ENCODE peak calls at places on chromosomes 7 and 10, in four cellular contexts. X is testis, H is SHP77, M is B cell. A is an unnamed sample.

GRCh38 chr10:15236340-15236739 is 67.8 kb upstream of the NMT2 start:
- DNase-seq in X (no peak), M (no peak), H (no peak), A (no peak)

GRCh38 chr7:134356421-134356936 is 39.7 kb upstream of the SLC35B4 start:
- DNase-seq in M (no peak), X (no peak), H (no peak), A (no peak)

GRCh38 chr7:143362126-143362961 is at the start of gene FAM131B:
- DNase-seq in H (no peak), X (no peak), M (peak), A (no peak)

GRCh38 chr10:128870830-128871597 is 596.0 kb upstream of the MGMT start:
- DNase-seq in H (no peak), M (no peak), X (no peak), A (no peak)

GRCh38 chr7:15832996-15833395 is 146.5 kb upstream of the MEOX2 start:
- DNase-seq in M (no peak), H (peak), X (peak), A (no peak)

GRCh38 chr7:69597278-69598076 is 798 bp upstream of the AUTS2 start:
- DNase-seq in H (peak), M (peak), X (peak), A (peak)

GRCh38 chr7:52475192-52475591 is 560.2 kb upstream of the POM121L12 start:
- DNase-seq in H (no peak), M (no peak), X (no peak), A (no peak)

GRCh38 chr10:29588640-29589421 is 45.9 kb downstream of the SVIL start:
- DNase-seq in X (no peak), M (no peak), H (no peak), A (no peak)

GRCh38 chr10:33334170-33334838 is at the start of gene NRP1:
- DNase-seq in M (peak), X (peak), H (no peak), A (peak)

GRCh38 chr7:80876894-80877414 is 41.9 kb downstream of the SEMA3C start:
- DNase-seq in X (no peak), H (no peak), M (no peak), A (no peak)

GRCh38 chr10:59175538-59176240 is 754 bp upstream of the PHYHIPL start:
- DNase-seq in X (peak), H (peak), M (no peak), A (no peak)

GRCh38 chr7:44467217-44467548 is 23.3 kb downstream of the NUDCD3 start:
- DNase-seq in H (no peak), M (no peak), X (no peak), A (no peak)

GRCh38 chr7:16356241-16356958 is 64.9 kb downstream of the CRPPA start:
- DNase-seq in M (no peak), H (no peak), X (no peak), A (no peak)

GRCh38 chr7:106257752-106258151 is 27.0 kb downstream of the NAMPT start:
- DNase-seq in X (no peak), H (no peak), M (no peak), A (no peak)

GRCh38 chr7:139673230-139673629 is 104.6 kb downstream of the HIPK2 start:
- DNase-seq in M (peak), X (no peak), H (no peak), A (no peak)

GRCh38 chr7:75639893-75640600 is 98.7 kb downstream of the HIP1 start:
- DNase-seq in H (peak), X (no peak), M (no peak), A (no peak)

GRCh38 chr10:94546616-94547175 is 1.1 kb downstream of the HELLS start:
- DNase-seq in X (no peak), H (no peak), M (no peak), A (no peak)

GRCh38 chr7:8018961-8019360 is 50.4 kb downstream of the GLCCI1 start:
- DNase-seq in X (no peak), H (no peak), M (no peak), A (no peak)

GRCh38 chr10:43106256-43107091 is 29.6 kb downstream of the RET start:
- DNase-seq in M (no peak), H (no peak), X (no peak), A (no peak)

GRCh38 chr10:112589081-112589480 is 142.1 kb downstream of the VTI1A start:
- DNase-seq in M (no peak), H (no peak), X (no peak), A (no peak)

GRCh38 chr10:58817499-58817898 is 304.8 kb downstream of the BICC1 start:
- DNase-seq in M (no peak), X (no peak), H (peak), A (no peak)

GRCh38 chr7:51459809-51460208 is 143.2 kb upstream of the COBL start:
- DNase-seq in H (no peak), X (no peak), M (no peak), A (no peak)

GRCh38 chr10:3624367-3624766 is 160.6 kb downstream of the KLF6 start:
- DNase-seq in M (no peak), X (no peak), H (no peak), A (no peak)

GRCh38 chr7:98520356-98520932 is 96.6 kb upstream of the NPTX2 start:
- DNase-seq in H (no peak), M (no peak), X (peak), A (no peak)

GRCh38 chr10:126421745-126422144 is 33.5 kb upstream of the ADAM12 start:
- DNase-seq in M (no peak), H (no peak), X (no peak), A (no peak)

GRCh38 chr7:45088821-45089313 is at the start of gene NACAD:
- DNase-seq in X (peak), H (peak), M (peak), A (no peak)

GRCh38 chr10:46293228-46293627 is 6.4 kb downstream of the ANTXRL start:
- DNase-seq in X (no peak), H (no peak), M (no peak), A (no peak)

GRCh38 chr7:70679666-70680065 is 452.3 kb upstream of the GALNT17 start:
- DNase-seq in M (no peak), H (no peak), X (no peak), A (no peak)

GRCh38 chr10:128873408-128873807 is 593.6 kb upstream of the MGMT start:
- DNase-seq in M (no peak), H (no peak), X (no peak), A (no peak)